ENCODE peak calls at places on chromosomes 4 and X, in four cellular contexts. M is neural progenitor cell, V is MM.1S, C is PC-9. Z is an unnamed sample. For H3K4me1, the result is how much of the 10 kb centered on the place peaks cover.

GRCh38 chr4:147334478-147334877 is 146.4 kb upstream of the EDNRA start:
- DNase-seq in M (no peak), V (no peak), C (no peak), Z (peak)

GRCh38 chr4:140096483-140096861 is 57.5 kb downstream of the MAML3 start:
- DNase-seq in M (no peak), V (no peak), C (no peak), Z (no peak)

GRCh38 chr4:56995525-56995924 is 16.8 kb downstream of the POLR2B start:
- DNase-seq in M (no peak), V (no peak), C (no peak), Z (peak)

GRCh38 chr4:72418458-72418857 is 150.6 kb downstream of the ADAMTS3 start:
- DNase-seq in M (no peak), V (no peak), C (no peak), Z (peak)

GRCh38 chr4:121726642-121727268 is 30.0 kb upstream of the ANXA5 start:
- DNase-seq in M (peak), V (peak), C (no peak), Z (peak)

GRCh38 chr4:72468904-72469502 is 100.0 kb downstream of the ADAMTS3 start:
- DNase-seq in M (peak), V (peak), C (no peak), Z (no peak)

GRCh38 chr4:123127865-123128264 is 205.5 kb upstream of the NUDT6 start:
- DNase-seq in M (no peak), V (no peak), C (no peak), Z (no peak)

GRCh38 chr4:121484633-121485032 is 103.8 kb upstream of the QRFPR start:
- DNase-seq in M (peak), V (peak), C (no peak), Z (peak)

GRCh38 chrX:46831620-46832327 is 5.1 kb upstream of the RP2 start:
- DNase-seq in M (no peak), V (no peak), C (no peak), Z (peak)

GRCh38 chr4:175953960-175954521 is 111.6 kb upstream of the WDR17 start:
- DNase-seq in M (peak), V (peak), C (no peak), Z (no peak)

GRCh38 chr4:4364486-4365208 is 22.3 kb upstream of the NSG1 start:
- DNase-seq in M (no peak), V (no peak), C (no peak), Z (no peak)

GRCh38 chr4:121100093-121100775 is 27.9 kb upstream of the NDNF start:
- DNase-seq in M (no peak), V (peak), C (no peak), Z (no peak)

GRCh38 chrX:10620121-10620699 is at the start of gene MID1:
- DNase-seq in M (peak), V (peak), C (peak), Z (peak)

GRCh38 chr4:124060261-124060918 is 652.1 kb downstream of the ANKRD50 start:
- DNase-seq in M (no peak), V (peak), C (peak), Z (peak)

GRCh38 chr4:39085891-39086290 is 23.9 kb downstream of the KLHL5 start:
- DNase-seq in M (no peak), V (no peak), C (no peak), Z (no peak)

GRCh38 chr4:82687531-82687930 is 111.1 kb downstream of the SCD5 start:
- DNase-seq in M (no peak), V (no peak), C (no peak), Z (no peak)
- H2AFZ ChIP-seq in M (no peak), V (no peak), C (no peak), Z (no peak)

DNA sequence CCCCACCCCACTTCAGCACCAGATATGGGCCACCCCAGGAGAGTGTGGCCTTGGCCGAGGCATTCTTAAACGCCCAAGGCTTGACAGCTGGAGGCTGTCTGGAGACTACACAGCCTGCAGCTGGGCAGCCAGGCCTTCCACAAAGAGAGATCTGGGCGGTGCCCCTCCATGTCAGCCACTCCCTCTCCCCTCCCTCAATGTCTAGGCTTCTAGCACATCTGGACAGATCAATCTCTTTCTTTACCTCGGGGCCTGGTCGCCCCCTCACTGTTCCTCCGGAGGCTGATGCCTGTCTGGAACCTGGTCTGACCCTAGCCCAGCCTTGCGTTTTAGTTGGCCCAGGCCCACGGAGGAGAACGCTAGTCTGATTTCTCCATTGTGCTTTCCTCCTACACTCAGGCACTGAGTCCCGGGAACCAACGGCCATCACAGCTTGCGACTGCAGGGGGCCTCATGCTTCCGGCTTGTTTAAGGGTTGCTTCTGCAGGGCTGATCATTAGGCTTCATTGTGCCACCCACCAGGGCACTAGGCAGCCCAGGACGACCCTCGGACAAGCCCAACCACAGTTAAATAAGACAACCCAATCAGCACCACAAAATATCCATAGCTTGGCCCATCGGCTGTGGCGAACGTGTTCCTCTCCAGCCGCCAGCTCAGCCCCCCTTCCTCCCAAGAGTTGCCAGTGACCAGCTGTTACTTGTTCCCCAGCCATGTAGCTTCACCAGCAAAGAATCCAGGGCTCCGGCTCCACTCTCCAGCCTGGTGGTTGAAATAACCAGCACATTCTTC is 200.6 kb downstream of the BCOR start:
- DNase-seq in M (peak), V (no peak), C (no peak), Z (peak)
- H3K4me1 ChIP-seq in M (under half), V (under half), C (under half), Z (under half)

GRCh38 chrX:149517308-149517707 is 12.2 kb upstream of the IDS start:
- DNase-seq in M (no peak), V (no peak), C (no peak), Z (no peak)
- H2AFZ ChIP-seq in M (no peak), V (no peak), C (no peak), Z (no peak)

GRCh38 chr4:8350841-8351461 is 81.4 kb downstream of the HTRA3 start:
- DNase-seq in M (no peak), V (no peak), C (no peak), Z (no peak)

GRCh38 chr4:8352368-8353157 is 83.0 kb downstream of the HTRA3 start:
- DNase-seq in M (no peak), V (no peak), C (no peak), Z (no peak)

GRCh38 chr4:8351931-8352367 is 82.4 kb downstream of the HTRA3 start:
- DNase-seq in M (no peak), V (no peak), C (no peak), Z (peak)

GRCh38 chr4:8353912-8354453 is 84.4 kb downstream of the HTRA3 start:
- DNase-seq in M (no peak), V (no peak), C (peak), Z (peak)

DNA sequence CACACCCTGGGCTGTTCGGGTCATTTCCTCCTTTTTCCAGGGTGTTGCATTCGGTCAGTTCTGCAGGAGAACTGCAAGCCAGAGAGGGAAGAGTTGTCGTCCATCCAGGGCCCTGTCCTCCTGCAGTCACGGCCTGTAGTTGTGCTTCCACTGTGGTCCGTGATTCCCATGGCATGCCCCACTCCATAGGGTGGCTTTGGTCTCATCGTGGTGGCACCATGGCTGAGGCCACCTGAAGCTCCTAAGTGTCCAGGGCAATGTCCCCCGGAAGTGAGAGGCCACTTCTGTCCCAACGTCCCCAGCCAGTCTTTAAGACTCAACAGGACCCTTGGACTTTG is 83.6 kb downstream of the HTRA3 start:
- DNase-seq in M (no peak), V (no peak), C (no peak), Z (no peak)
- H3K4me1 ChIP-seq in M (under half), V (under half), C (half or more), Z (under half)

GRCh38 chr4:126603851-126604250 is 1028.9 kb upstream of the INTU start:
- DNase-seq in M (no peak), V (no peak), C (no peak), Z (no peak)
- H2AFZ ChIP-seq in M (no peak), V (no peak), C (no peak), Z (no peak)

GRCh38 chrX:153969125-153969903 is 2.3 kb downstream of the HCFC1 start:
- DNase-seq in M (peak), V (no peak), C (no peak), Z (no peak)
- H3K4me1 ChIP-seq in M (under half), V (under half), C (under half), Z (under half)

GRCh38 chr4:28565434-28565833 is 1704.8 kb downstream of the STIM2 start:
- DNase-seq in M (no peak), V (no peak), C (no peak), Z (no peak)
- H2AFZ ChIP-seq in M (no peak), V (no peak), C (no peak), Z (no peak)

GRCh38 chr4:15776871-15777648 is 1.1 kb upstream of the CD38 start:
- DNase-seq in M (no peak), V (no peak), C (no peak), Z (no peak)
- H3K4me1 ChIP-seq in M (under half), V (under half), C (under half), Z (under half)

Z was measured in fibroblast of lung.